ENCODE peak calls at places on chromosomes 6 and 20, in seven cellular contexts. U is fibroblast of lung; F is fibroblast of mammary gland; L is A549; Z is CD4-positive, alpha-beta T cell; Y is neural crest cell; W is pancreas. V is an unnamed sample.

GRCh38 chr20:38304845-38305447 is 990 bp downstream of the BPI start:
- DNase-seq in U (no peak), F (peak), L (peak), Z (no peak), Y (no peak), W (no peak), V (no peak)

GRCh38 chr20:53884859-53885654 is 185.3 kb downstream of the BCAS1 start:
- DNase-seq in U (peak), F (no peak), L (no peak), Z (no peak), Y (no peak), W (no peak), V (no peak)

GRCh38 chr6:142155091-142155490 is 8.0 kb downstream of the VTA1 start:
- DNase-seq in U (no peak), F (peak), L (no peak), Z (no peak), Y (no peak), W (no peak), V (no peak)

GRCh38 chr20:3081641-3082040 is 2.9 kb downstream of the AVP start:
- DNase-seq in U (no peak), F (no peak), L (no peak), Z (no peak), Y (no peak), W (no peak), V (no peak)

GRCh38 chr6:35173068-35174042 is 32.2 kb upstream of the TCP11 start:
- DNase-seq in U (no peak), F (peak), L (no peak), Z (no peak), Y (no peak), W (no peak), V (no peak)

GRCh38 chr6:36616888-36617521 is 22.8 kb downstream of the SRSF3 start:
- DNase-seq in U (peak), F (peak), L (peak), Z (no peak), Y (no peak), W (peak), V (peak)

GRCh38 chr6:127342296-127342945 is 988 bp downstream of the ECHDC1 start:
- DNase-seq in U (peak), F (no peak), L (peak), Z (no peak), Y (peak), W (peak), V (peak)

GRCh38 chr6:15522427-15522826 is 140.4 kb downstream of the DTNBP1 start:
- DNase-seq in U (peak), F (no peak), L (no peak), Z (no peak), Y (no peak), W (no peak), V (no peak)

GRCh38 chr6:22444335-22444734 is 125.0 kb upstream of the HDGFL1 start:
- DNase-seq in U (peak), F (no peak), L (no peak), Z (no peak), Y (no peak), W (no peak), V (no peak)

GRCh38 chr20:63885264-63886053 is 9.5 kb upstream of the DNAJC5 start:
- DNase-seq in U (no peak), F (no peak), L (no peak), Z (no peak), Y (no peak), W (no peak), V (no peak)

GRCh38 chr6:73180718-73181619 is 44.3 kb downstream of the KHDC1L start:
- DNase-seq in U (peak), F (peak), L (peak), Z (no peak), Y (no peak), W (no peak), V (peak)

GRCh38 chr6:112289039-112289566 is 34.7 kb upstream of the LAMA4 start:
- DNase-seq in U (peak), F (peak), L (no peak), Z (no peak), Y (no peak), W (peak), V (no peak)

GRCh38 chr6:56172144-56172543 is 75.2 kb downstream of the COL21A1 start:
- DNase-seq in U (no peak), F (no peak), L (no peak), Z (no peak), Y (no peak), W (no peak), V (peak)

GRCh38 chr6:93418113-93418447 is 1.3 kb downstream of the EPHA7 start:
- DNase-seq in U (no peak), F (no peak), L (no peak), Z (no peak), Y (no peak), W (no peak), V (no peak)

GRCh38 chr20:62238569-62239277 is 402 bp downstream of the OSBPL2 start:
- DNase-seq in U (no peak), F (no peak), L (no peak), Z (no peak), Y (no peak), W (peak), V (peak)

GRCh38 chr20:56788671-56789610 is 159.8 kb downstream of the TFAP2C start:
- DNase-seq in U (peak), F (peak), L (peak), Z (no peak), Y (no peak), W (no peak), V (no peak)

GRCh38 chr6:71496018-71496800 is 207.6 kb downstream of the OGFRL1 start:
- DNase-seq in U (peak), F (no peak), L (no peak), Z (no peak), Y (no peak), W (no peak), V (no peak)

GRCh38 chr20:32893878-32894483 is 35.3 kb downstream of the EFCAB8 start:
- DNase-seq in U (no peak), F (peak), L (peak), Z (no peak), Y (peak), W (no peak), V (no peak)

GRCh38 chr6:136347847-136348246 is 58.2 kb upstream of the BCLAF1 start:
- DNase-seq in U (no peak), F (peak), L (no peak), Z (no peak), Y (no peak), W (no peak), V (peak)

GRCh38 chr20:46206025-46206424 is 87.9 kb downstream of the CD40 start:
- DNase-seq in U (peak), F (peak), L (no peak), Z (no peak), Y (no peak), W (no peak), V (no peak)

GRCh38 chr20:41205313-41205712 is 68.0 kb downstream of the PLCG1 start:
- DNase-seq in U (peak), F (no peak), L (no peak), Z (no peak), Y (no peak), W (no peak), V (no peak)

GRCh38 chr6:149941583-149942460 is at the start of gene ULBP2:
- DNase-seq in U (peak), F (peak), L (peak), Z (peak), Y (peak), W (peak), V (peak)

GRCh38 chr20:34445177-34446065 is 70.8 kb upstream of the DYNLRB1 start:
- DNase-seq in U (no peak), F (no peak), L (no peak), Z (no peak), Y (no peak), W (no peak), V (no peak)

GRCh38 chr6:27096834-27097511 is 150.5 kb upstream of the PRSS16 start:
- DNase-seq in U (peak), F (peak), L (peak), Z (no peak), Y (peak), W (peak), V (peak)

GRCh38 chr6:159871911-159872310 is 18.9 kb upstream of the MAS1 start:
- DNase-seq in U (peak), F (peak), L (no peak), Z (no peak), Y (no peak), W (no peak), V (no peak)

GRCh38 chr20:1298888-1299511 is 29.9 kb downstream of the SDCBP2 start:
- DNase-seq in U (no peak), F (no peak), L (no peak), Z (no peak), Y (no peak), W (no peak), V (no peak)

GRCh38 chr6:129567374-129567773 is 142.6 kb downstream of the ARHGAP18 start:
- DNase-seq in U (no peak), F (peak), L (peak), Z (no peak), Y (no peak), W (no peak), V (peak)

GRCh38 chr6:163355471-163355991 is 59.0 kb upstream of the QKI start:
- DNase-seq in U (peak), F (peak), L (no peak), Z (no peak), Y (no peak), W (no peak), V (no peak)

GRCh38 chr6:98769546-98769945 is 64.8 kb upstream of the POU3F2 start:
- DNase-seq in U (peak), F (peak), L (peak), Z (no peak), Y (no peak), W (no peak), V (peak)
- TF ChIP-seq CTCF in U (no peak), F (peak), L (no peak), Z (no peak), Y (no peak), W (no peak), V (peak)

DNA sequence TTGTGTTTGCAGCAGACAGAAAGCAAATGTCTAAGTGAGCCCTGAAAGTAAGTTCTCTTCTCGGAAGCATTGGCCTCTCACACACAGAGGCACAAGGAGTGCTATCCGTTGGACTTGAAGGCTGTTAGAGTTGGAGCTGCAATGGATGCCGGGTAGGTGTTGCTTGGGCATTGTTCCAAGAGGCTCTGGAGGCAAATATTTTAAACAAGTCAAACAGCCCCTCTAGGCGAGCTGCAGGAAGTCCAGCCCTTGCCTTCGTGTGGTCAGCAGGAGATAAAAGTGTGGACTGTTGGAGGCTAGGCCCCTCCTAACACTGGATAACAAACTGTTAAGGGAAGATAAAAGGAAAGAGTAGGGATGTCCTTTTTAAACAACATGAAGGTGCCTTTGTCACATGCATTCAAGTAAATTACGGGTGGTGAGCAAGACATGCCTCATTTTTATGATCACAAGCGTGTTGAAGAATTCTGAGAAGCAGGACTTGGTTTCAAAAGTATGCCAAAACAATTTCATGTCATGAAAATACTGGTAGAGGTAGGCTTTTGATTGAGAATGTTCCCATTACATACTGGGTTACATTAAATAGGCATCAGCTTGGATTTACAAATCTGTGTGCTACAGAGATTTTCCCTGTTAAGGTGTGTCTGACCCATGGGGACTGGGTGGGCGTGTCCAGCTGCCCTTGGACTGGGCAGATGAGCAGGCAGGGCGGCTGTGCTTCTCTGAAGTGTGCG is 57.4 kb downstream of the RREB1 start:
- DNase-seq in U (peak), F (no peak), L (no peak), Z (no peak), Y (no peak), W (no peak), V (no peak)
- TF ChIP-seq CTCF in U (no peak), F (no peak), L (no peak), Z (no peak), Y (no peak), W (no peak), V (no peak)

GRCh38 chr6:54267798-54268197 is 40.4 kb upstream of the TINAG start:
- DNase-seq in U (peak), F (peak), L (peak), Z (no peak), Y (no peak), W (peak), V (no peak)
- TF ChIP-seq CTCF in U (peak), F (peak), L (peak), Z (no peak), Y (peak), W (no peak), V (peak)

GRCh38 chr6:33407132-33407718 is 3.6 kb upstream of the PHF1 start:
- DNase-seq in U (peak), F (peak), L (peak), Z (no peak), Y (no peak), W (no peak), V (no peak)
- TF ChIP-seq CTCF in U (peak), F (peak), L (no peak), Z (no peak), Y (peak), W (no peak), V (peak)

GRCh38 chr6:96089173-96089572 is 73.4 kb downstream of the FUT9 start:
- DNase-seq in U (peak), F (no peak), L (peak), Z (no peak), Y (peak), W (peak), V (no peak)
- TF ChIP-seq CTCF in U (no peak), F (no peak), L (no peak), Z (no peak), Y (peak), W (no peak), V (peak)

GRCh38 chr6:107869871-107870270 is 45.8 kb upstream of the SCML4 start:
- DNase-seq in U (no peak), F (no peak), L (no peak), Z (no peak), Y (no peak), W (no peak), V (no peak)
- TF ChIP-seq CTCF in U (no peak), F (no peak), L (no peak), Z (no peak), Y (no peak), W (no peak), V (no peak)

GRCh38 chr6:144033816-144034540 is 25.9 kb upstream of the PLAGL1 start:
- DNase-seq in U (peak), F (peak), L (no peak), Z (no peak), Y (no peak), W (no peak), V (no peak)

DNA sequence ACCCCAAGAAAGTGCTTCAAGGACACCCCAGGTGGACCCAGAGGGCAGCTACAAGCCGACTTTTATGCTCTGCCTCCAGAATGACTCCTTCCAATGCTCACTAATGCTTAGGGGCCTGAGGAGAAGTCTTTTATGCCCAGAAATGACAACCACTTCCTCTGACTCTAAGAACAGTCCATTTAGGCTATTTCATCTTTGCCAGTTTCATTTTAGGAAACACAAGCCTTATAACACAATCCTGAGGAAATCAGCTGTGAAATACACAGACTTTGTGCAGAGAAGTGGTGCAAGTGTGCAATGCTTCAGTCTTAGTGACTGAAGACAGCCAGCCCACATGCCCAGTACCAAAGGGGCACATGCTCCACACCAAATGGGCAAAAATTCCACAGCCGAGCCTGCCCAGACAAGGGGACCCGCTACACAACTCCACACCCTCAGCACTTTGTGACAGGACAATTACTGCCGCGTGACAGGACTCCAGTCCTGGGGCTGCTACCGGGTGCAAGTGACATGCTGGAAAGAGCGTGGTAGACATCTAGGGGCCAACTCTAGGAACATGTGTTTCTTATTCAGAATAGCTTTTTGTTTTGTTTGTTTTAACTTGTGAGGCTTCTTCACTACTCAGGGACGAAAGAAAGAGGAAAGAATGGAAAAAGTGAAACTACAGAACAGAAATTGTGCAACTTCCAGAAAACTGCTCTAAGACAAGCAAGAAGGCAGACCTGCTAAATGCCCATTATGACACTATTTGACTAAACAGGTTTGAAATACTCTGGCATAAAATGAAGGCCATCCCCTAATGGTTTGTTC is 28.2 kb upstream of the PLAGL1 start:
- DNase-seq in U (peak), F (peak), L (no peak), Z (no peak), Y (no peak), W (no peak), V (peak)
- TF ChIP-seq CTCF in U (no peak), F (no peak), L (no peak), Z (no peak), Y (no peak), W (no peak), V (peak)

DNA sequence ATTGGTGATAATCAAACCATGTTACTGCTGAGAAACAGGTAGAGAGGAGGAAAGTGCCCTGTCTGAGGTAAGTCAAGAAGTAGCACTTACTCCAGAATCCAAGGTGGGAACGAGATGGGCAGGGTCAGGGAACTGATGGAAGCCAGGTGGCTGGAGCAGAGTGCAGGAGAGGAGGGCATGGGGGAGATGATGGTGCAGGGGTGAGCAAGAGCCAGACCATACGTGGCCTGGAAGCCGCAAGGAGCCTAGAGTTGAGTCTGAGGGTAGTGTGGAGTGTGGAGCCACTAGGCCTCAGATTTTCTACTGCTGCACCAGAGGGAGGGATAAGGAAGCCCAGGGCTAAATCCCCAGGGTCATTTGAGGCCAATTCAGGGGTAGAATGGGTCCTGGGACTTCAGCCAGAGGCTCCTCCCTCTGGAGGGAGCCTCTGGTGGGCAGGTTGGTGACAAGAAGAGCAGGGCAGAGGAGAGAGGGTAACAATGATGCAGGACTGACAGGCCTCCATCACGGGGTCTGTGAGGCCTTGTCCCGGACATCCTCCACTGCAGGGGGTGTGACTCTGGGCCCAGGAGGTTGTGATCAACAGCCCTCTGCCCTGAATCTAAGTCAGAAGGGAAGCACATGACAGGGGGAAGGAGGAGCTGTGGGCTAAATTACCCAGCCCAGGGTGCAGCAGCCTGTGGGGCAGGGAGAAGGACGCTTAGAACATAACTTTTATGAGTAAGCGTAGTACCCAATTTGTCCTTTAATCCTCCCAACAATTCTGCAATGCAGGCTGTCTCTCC is 28.7 kb downstream of the COX4I2 start:
- DNase-seq in U (no peak), F (peak), L (no peak), Z (no peak), Y (no peak), W (no peak), V (no peak)
- TF ChIP-seq CTCF in U (no peak), F (no peak), L (no peak), Z (no peak), Y (no peak), W (no peak), V (no peak)

GRCh38 chr6:7566617-7567173 is 23.3 kb upstream of the SNRNP48 start:
- DNase-seq in U (no peak), F (no peak), L (peak), Z (no peak), Y (no peak), W (no peak), V (no peak)
- TF ChIP-seq CTCF in U (no peak), F (no peak), L (no peak), Z (no peak), Y (no peak), W (no peak), V (no peak)

GRCh38 chr6:20839624-20840023 is 305.4 kb downstream of the CDKAL1 start:
- DNase-seq in U (no peak), F (no peak), L (no peak), Z (no peak), Y (no peak), W (no peak), V (no peak)
- TF ChIP-seq CTCF in U (no peak), F (peak), L (no peak), Z (no peak), Y (peak), W (no peak), V (peak)